ENCODE peak calls at places on chromosomes 11 and 22, in four cellular contexts. L, W, N and G are unnamed samples.
A peak's percentile ranks its signal among the peaks of the same experiment; 100 is the strongest.

GRCh38 chr11:85685131-85685819 is 720 bp downstream of the CCDC89 start:
- DNase-seq in L (no peak), W (peak; percentile 70), N (no peak), G (no peak)

GRCh38 chr22:20514658-20515406 is 7.4 kb downstream of the MED15 start:
- DNase-seq in W (no peak), N (no peak), L (peak; percentile 84), G (peak; percentile 47)

GRCh38 chr11:84471501-84471900 is 1155.6 kb downstream of the DLG2 start:
- DNase-seq in W (no peak), N (no peak), L (no peak), G (no peak)

GRCh38 chr11:129315781-129316579 is 59.7 kb upstream of the BARX2 start:
- DNase-seq in L (no peak), N (peak; percentile 79), W (no peak), G (no peak)

GRCh38 chr11:116732740-116733385 is 39.9 kb downstream of the BUD13 start:
- DNase-seq in W (no peak), N (peak; percentile 52), L (peak; percentile 72), G (no peak)

GRCh38 chr11:119338946-119339580 is 1.6 kb downstream of the C1QTNF5 start:
- DNase-seq in N (no peak), L (no peak), W (no peak), G (no peak)

GRCh38 chr11:46373787-46374740 is 7.4 kb upstream of the MDK start:
- DNase-seq in L (no peak), W (no peak), N (no peak), G (no peak)

GRCh38 chr11:117979481-117980211 is 6.5 kb upstream of the IL10RA start:
- DNase-seq in L (no peak), W (no peak), N (no peak), G (no peak)

GRCh38 chr22:25496396-25497064 is 67.9 kb upstream of the GRK3 start:
- DNase-seq in W (no peak), L (no peak), N (no peak), G (no peak)

GRCh38 chr22:19434829-19435580 is 2.7 kb downstream of the MRPL40 start:
- DNase-seq in N (no peak), W (no peak), L (no peak), G (no peak)

GRCh38 chr22:19429950-19430889 is 1.3 kb downstream of the HIRA start:
- DNase-seq in L (peak; percentile 63), W (no peak), N (no peak), G (no peak)

GRCh38 chr22:19432092-19432844 is at the start of gene MRPL40:
- DNase-seq in W (peak; percentile 96), N (peak; percentile 88), L (peak; percentile 92), G (peak; percentile 57)

GRCh38 chr22:19431641-19432091 is at the start of gene HIRA:
- DNase-seq in N (peak; percentile 77), W (peak; percentile 89), L (peak; percentile 80), G (no peak)

GRCh38 chr22:19430890-19431541 is 517 bp downstream of the HIRA start:
- DNase-seq in W (no peak), N (no peak), L (peak; percentile 55), G (no peak)
- TF ChIP-seq CTCF in W (no peak), N (no peak), L (no peak), G (no peak)

GRCh38 chr11:62804310-62805043 is 763 bp downstream of the NXF1 start:
- DNase-seq in L (no peak), N (no peak), W (no peak), G (no peak)

GRCh38 chr11:62806611-62807121 is 1.4 kb upstream of the NXF1 start:
- DNase-seq in W (peak; percentile 70), N (no peak), L (peak; percentile 51), G (no peak)

GRCh38 chr11:62805991-62806441 is 776 bp upstream of the NXF1 start:
- DNase-seq in L (peak; percentile 38), N (no peak), W (no peak), G (no peak)

GRCh38 chr11:62801071-62801470 is 4.2 kb downstream of the NXF1 start:
- DNase-seq in N (no peak), L (no peak), W (no peak), G (no peak)

DNA sequence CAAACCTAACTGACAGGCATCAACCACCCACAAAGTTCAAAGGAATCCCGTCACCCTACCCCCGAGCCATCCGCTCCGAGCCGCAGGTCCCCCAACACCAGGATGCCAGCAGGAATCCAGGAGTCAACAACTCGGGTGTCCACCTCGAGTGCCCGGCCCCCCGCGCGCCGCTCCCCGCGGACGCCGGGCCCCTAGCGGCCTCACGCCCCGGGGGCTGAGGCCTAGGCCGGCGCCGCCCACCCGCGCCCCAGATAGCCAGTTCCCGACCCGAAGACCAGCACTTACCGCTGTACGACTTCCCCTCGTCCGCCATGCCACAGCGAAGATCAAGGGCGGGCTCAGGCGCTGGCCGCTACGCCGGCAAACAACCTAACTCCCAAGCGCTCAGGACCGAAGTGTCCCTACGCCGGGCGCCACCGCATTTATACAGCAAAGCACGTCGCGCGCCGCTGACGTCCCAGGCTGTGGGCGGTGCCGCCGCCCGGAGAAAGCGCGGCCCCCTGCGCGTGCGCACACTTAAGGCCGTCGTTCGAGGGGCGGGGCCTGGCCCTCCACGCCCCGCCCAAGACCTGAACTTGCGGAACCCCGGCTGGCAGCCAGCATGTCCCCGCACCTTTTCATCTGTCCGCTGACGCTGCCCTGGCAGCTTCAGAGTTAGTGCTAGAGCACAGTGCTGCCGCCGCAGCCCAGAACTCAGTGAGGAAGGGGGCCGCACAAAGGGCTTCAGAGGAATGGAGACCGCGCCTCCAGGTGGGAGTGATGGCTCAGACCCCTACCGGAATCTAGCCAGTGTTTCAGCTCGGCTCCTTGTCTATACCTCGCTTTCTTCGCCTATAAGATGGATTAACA is at the start of gene NXF1:
- DNase-seq in W (peak; percentile 97), L (peak; percentile 96), N (peak; percentile 96), G (peak; percentile 93)
- TF ChIP-seq CTCF in W (no peak), L (peak; percentile 41), N (peak; percentile 10), G (no peak)

DNA sequence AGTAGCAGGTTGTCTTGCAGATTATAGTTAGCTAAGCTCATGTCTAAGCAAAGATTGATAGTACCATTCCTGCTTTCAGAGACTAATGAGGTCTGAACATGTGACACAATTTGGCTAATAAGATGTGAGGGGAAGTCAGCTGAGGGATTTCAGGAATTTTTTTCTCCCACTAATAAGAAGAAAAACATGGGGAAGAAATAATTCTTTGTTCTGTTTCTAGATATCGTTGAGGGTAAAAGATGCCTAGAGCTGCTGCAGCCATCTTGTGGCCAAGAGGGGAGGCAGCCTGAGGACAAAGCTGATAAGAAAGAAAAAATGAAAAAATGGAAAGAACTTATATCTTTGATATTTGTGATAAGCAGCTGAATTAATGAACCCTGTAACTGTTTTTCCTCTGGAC is 1334.4 kb downstream of the LRRC4C start:
- DNase-seq in L (no peak), W (no peak), N (no peak), G (no peak)
- TF ChIP-seq CTCF in L (no peak), W (no peak), N (no peak), G (no peak)

DNA sequence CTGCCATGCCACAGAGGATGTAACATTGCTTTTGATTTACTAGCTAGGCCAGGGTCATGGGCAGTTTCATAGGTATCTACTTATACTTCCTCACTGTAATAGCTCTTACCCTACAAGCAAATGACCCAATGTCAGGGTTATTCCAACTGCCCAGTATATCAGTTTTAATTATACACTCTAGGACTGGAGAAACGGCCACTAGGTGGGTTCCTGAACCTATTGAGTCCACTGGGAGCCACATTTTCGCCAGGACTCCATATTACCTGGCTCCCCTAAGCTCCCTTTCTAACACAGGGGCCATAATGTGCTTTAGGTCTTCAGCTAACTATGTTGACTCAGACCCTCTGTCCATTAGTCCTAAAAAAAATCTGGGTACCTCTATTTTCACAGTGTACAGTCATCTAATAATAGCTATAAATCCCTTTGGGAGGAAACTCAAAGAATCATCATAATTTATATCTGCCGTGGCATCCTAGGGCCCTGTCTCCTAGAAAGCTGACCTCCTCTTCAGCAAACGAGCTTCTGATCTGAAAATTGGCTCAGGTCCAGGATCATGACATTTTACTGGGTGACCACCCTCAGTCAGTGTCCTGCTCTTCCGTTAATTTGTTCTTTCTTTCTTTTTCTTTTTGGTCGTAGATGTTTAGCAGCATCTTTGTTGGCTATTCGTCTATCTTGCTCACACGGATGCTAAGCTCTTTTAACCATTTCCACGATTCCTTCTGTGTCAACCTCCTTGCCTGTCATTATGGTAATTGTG is 244.3 kb downstream of the FAM76B start:
- DNase-seq in N (no peak), W (no peak), L (no peak), G (no peak)
- TF ChIP-seq CTCF in N (no peak), W (no peak), L (no peak), G (no peak)